ENCODE peak calls at places on chromosomes 6 and 20, in four cellular contexts. B, N, V and X are unnamed samples.

GRCh38 chr6:21999012-21999528 is 297.8 kb downstream of the PRL start:
- DNase-seq in N (no peak), V (no peak), B (peak; percentile 72), X (no peak)

GRCh38 chr20:57707849-57708693 is 1.7 kb downstream of the PMEPA1 start:
- DNase-seq in V (no peak), N (no peak), B (no peak), X (no peak)

GRCh38 chr6:99424022-99424421 is 1.1 kb downstream of the PNISR start:
- DNase-seq in N (no peak), V (no peak), B (no peak), X (no peak)

GRCh38 chr20:10040070-10040970 is 5.5 kb downstream of the ANKEF1 start:
- DNase-seq in N (no peak), V (no peak), B (peak; percentile 67), X (no peak)

GRCh38 chr20:23625236-23625964 is 12.4 kb downstream of the CST3 start:
- DNase-seq in N (no peak), V (peak; percentile 26), B (no peak), X (no peak)

GRCh38 chr20:8132632-8133587 is 844 bp downstream of the PLCB1 start:
- DNase-seq in N (peak; percentile 77), B (no peak), V (peak; percentile 44), X (peak; percentile 13)

GRCh38 chr20:18066421-18067333 is 9.0 kb upstream of the OVOL2 start:
- DNase-seq in B (peak; percentile 1), N (no peak), V (no peak), X (no peak)

GRCh38 chr20:3932277-3933073 is 43.3 kb downstream of the PANK2 start:
- DNase-seq in V (no peak), B (no peak), N (no peak), X (no peak)

GRCh38 chr20:8073024-8073832 is 53.7 kb upstream of the TMX4 start:
- DNase-seq in N (no peak), B (peak; percentile 77), V (no peak), X (no peak)

GRCh38 chr20:62595491-62595890 is 46.8 kb upstream of the SLCO4A1 start:
- DNase-seq in N (peak; percentile 70), V (no peak), B (peak; percentile 33), X (no peak)

GRCh38 chr6:37260063-37260843 is 2.3 kb upstream of the TMEM217 start:
- DNase-seq in V (no peak), B (no peak), N (no peak), X (no peak)

GRCh38 chr20:3209023-3209945 is at the start of gene ITPA:
- DNase-seq in V (peak; percentile 73), N (peak; percentile 44), B (peak; percentile 20), X (peak; percentile 55)

GRCh38 chr6:39387785-39388184 is 65.3 kb upstream of the KCNK16 start:
- DNase-seq in N (no peak), B (no peak), V (no peak), X (no peak)

GRCh38 chr20:14955396-14955795 is 618.0 kb upstream of the FLRT3 start:
- DNase-seq in V (no peak), B (no peak), N (no peak), X (no peak)

GRCh38 chr6:89221971-89222887 is 5.1 kb upstream of the GABRR1 start:
- DNase-seq in V (no peak), N (no peak), B (no peak), X (no peak)

GRCh38 chr20:57498425-57499400 is 26.2 kb downstream of the CTCFL start:
- DNase-seq in N (no peak), V (peak; percentile 63), B (peak; percentile 29), X (no peak)

GRCh38 chr20:32961956-32962517 is 42.2 kb downstream of the SUN5 start:
- DNase-seq in B (no peak), N (no peak), V (no peak), X (no peak)

GRCh38 chr20:37161830-37162549 is 17.1 kb upstream of the RPN2 start:
- DNase-seq in V (no peak), B (no peak), N (no peak), X (no peak)

GRCh38 chr6:137817219-137817618 is 49.8 kb upstream of the TNFAIP3 start:
- DNase-seq in B (no peak), N (no peak), V (no peak), X (no peak)
- TF ChIP-seq CTCF in B (no peak), N (no peak), V (no peak), X (no peak)

GRCh38 chr6:135086414-135086764 is 31.8 kb upstream of the HBS1L start:
- DNase-seq in N (no peak), B (no peak), V (no peak), X (no peak)

GRCh38 chr6:135087403-135087802 is 32.8 kb upstream of the HBS1L start:
- DNase-seq in V (no peak), B (no peak), N (no peak), X (peak; percentile 56)

GRCh38 chr6:135088232-135088760 is 33.7 kb upstream of the HBS1L start:
- DNase-seq in V (no peak), B (no peak), N (no peak), X (no peak)

GRCh38 chr6:135088818-135089809 is 34.5 kb upstream of the HBS1L start:
- DNase-seq in V (peak; percentile 18), N (no peak), B (peak; percentile 54), X (no peak)

GRCh38 chr6:135087803-135088202 is 33.2 kb upstream of the HBS1L start:
- DNase-seq in N (peak; percentile 25), B (no peak), V (no peak), X (peak; percentile 42)
- H3K4me3 ChIP-seq in N (no peak overlapping the region), B (no peak overlapping the region), V (no peak overlapping the region), X (peak overlapping the region; percentile 19)

GRCh38 chr6:86306210-86306609 is 631.1 kb upstream of the HTR1E start:
- DNase-seq in N (no peak), V (no peak), B (no peak), X (no peak)
- TF ChIP-seq CTCF in N (no peak), V (no peak), B (no peak), X (no peak)

GRCh38 chr6:111087871-111088667 is 766 bp downstream of the SLC16A10 start:
- DNase-seq in N (peak; percentile 50), V (peak; percentile 51), B (no peak), X (peak; percentile 60)
- H3K4me3 ChIP-seq in N (peak overlapping the region; percentile 80), V (peak overlapping the region; percentile 76), B (peak overlapping the region; percentile 59), X (peak overlapping the region; percentile 70)

GRCh38 chr6:143940011-143940597 is 68.0 kb downstream of the PLAGL1 start:
- DNase-seq in V (peak; percentile 54), N (peak; percentile 42), B (peak; percentile 45), X (peak; percentile 37)
- TF ChIP-seq CTCF in V (peak; percentile 83), N (peak; percentile 62), B (peak; percentile 88), X (peak; percentile 93)

DNA sequence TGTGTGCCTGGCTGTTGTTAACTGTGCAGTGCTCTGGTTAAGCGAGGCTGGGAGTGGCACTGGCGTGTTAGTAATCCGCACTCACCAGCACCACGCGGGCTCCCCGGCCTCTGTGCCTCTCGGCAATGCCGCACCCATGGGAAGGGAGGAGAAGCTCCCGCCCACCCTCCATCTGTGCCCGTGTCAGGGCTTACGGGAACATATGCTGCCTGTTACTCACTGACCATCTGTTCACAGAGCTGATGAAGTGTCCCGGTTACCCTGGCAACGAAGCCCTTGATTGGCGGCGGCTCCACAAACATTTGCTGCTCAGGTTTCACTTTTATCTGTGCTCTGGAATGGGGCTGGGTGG is 114.7 kb downstream of the PSMB1 start:
- DNase-seq in N (peak; percentile 90), V (peak; percentile 96), B (peak; percentile 100), X (no peak)
- H3K4me3 ChIP-seq in N (peak overlapping the region; percentile 28), V (no peak overlapping the region), B (no peak overlapping the region), X (no peak overlapping the region)

DNA sequence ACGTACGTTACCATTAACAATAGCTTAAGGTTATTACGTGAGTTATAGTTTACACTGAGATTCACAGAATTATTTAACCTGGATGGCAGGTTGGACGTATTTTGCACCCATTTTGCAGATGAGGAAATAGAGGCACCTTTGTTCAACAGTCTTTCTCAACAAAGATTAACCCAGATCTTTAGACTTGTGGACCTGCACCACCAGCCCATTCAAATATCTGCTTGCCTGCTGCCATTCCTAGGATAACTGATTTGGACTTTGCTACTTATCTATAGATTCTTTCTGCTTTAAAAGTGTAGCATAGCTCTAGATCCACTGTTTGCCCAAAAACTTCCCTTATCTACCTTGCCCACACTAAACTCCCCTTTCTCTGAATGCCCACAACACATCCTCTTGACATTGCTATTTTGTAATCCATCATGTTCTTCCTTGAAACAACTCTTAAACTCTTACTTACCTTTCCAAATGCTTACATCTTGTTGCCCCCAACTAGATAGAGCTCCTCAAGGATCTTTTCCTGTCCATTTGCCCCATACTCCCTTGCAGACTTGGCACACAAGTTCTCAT is 56.4 kb upstream of the TNFAIP3 start:
- DNase-seq in B (no peak), V (no peak), N (no peak), X (no peak)
- TF ChIP-seq CTCF in B (no peak), V (no peak), N (no peak), X (no peak)

GRCh38 chr6:35489995-35490791 is 6.7 kb downstream of the TEAD3 start:
- DNase-seq in N (peak; percentile 76), V (peak; percentile 91), B (no peak), X (no peak)
- H3K4me3 ChIP-seq in N (no peak overlapping the region), V (peak overlapping the region; percentile 35), B (peak overlapping the region; percentile 31), X (no peak overlapping the region)